ENCODE peak calls at places on chromosomes 16 and 17, in eight cellular contexts. O is cardiac muscle cell; F is left kidney; L is GDM1; Q is epithelial cell of proximal tubule; S is RPMI7951; E is substantia nigra; P is CD4-positive, alpha-beta T cell. T is an unnamed sample.

GRCh38 chr16:85858984-85859817 is 39.8 kb upstream of the IRF8 start:
- DNase-seq in O (no peak), F (no peak), L (no peak), Q (no peak), S (no peak), E (no peak), P (no peak), T (no peak)

GRCh38 chr17:76554131-76554530 is 14.3 kb downstream of the PRCD start:
- DNase-seq in O (no peak), F (peak; percentile 61), L (no peak), Q (peak; percentile 68), S (no peak), E (peak; percentile 37), P (no peak), T (no peak)

GRCh38 chr17:78697122-78697845 is 84.8 kb downstream of the CYTH1 start:
- DNase-seq in O (peak; percentile 53), F (no peak), L (no peak), Q (no peak), S (peak; percentile 72), E (no peak), P (no peak), T (no peak)

GRCh38 chr17:1714980-1715802 is 5.0 kb upstream of the TLCD2 start:
- DNase-seq in O (peak; percentile 96), F (peak; percentile 48), L (no peak), Q (no peak), S (peak; percentile 90), E (no peak), P (no peak), T (peak; percentile 93)

GRCh38 chr16:82264781-82265180 is 94.8 kb upstream of the MPHOSPH6 start:
- DNase-seq in O (no peak), F (peak; percentile 62), L (no peak), Q (no peak), S (no peak), E (no peak), P (no peak), T (no peak)

GRCh38 chr17:6420173-6420641 is 14.7 kb downstream of the AIPL1 start:
- DNase-seq in O (peak; percentile 17), F (peak; percentile 54), L (no peak), Q (no peak), S (no peak), E (no peak), P (no peak), T (peak; percentile 66)

GRCh38 chr17:49365667-49366066 is 3.6 kb upstream of the ZNF652 start:
- DNase-seq in O (no peak), F (peak; percentile 20), L (peak; percentile 37), Q (no peak), S (peak; percentile 34), E (peak; percentile 18), P (no peak), T (no peak)

GRCh38 chr17:63774982-63775290 is 966 bp downstream of the DDX42 start:
- DNase-seq in O (no peak), F (peak; percentile 3), L (no peak), Q (no peak), S (peak; percentile 11), E (no peak), P (no peak), T (no peak)

GRCh38 chr17:80858301-80859003 is 133.2 kb upstream of the CHMP6 start:
- DNase-seq in O (no peak), F (no peak), L (no peak), Q (no peak), S (no peak), E (no peak), P (no peak), T (no peak)

GRCh38 chr16:4009177-4009576 is 107.1 kb downstream of the ADCY9 start:
- DNase-seq in O (no peak), F (no peak), L (no peak), Q (no peak), S (no peak), E (no peak), P (no peak), T (no peak)

GRCh38 chr17:61816538-61816937 is 46.8 kb downstream of the BRIP1 start:
- DNase-seq in O (no peak), F (no peak), L (no peak), Q (no peak), S (no peak), E (no peak), P (no peak), T (no peak)

GRCh38 chr17:15377608-15378007 is 36.2 kb upstream of the TEKT3 start:
- DNase-seq in O (peak; percentile 89), F (peak; percentile 84), L (no peak), Q (no peak), S (peak; percentile 80), E (no peak), P (no peak), T (no peak)

GRCh38 chr17:81291662-81292061 is 3.4 kb downstream of the SLC38A10 start:
- DNase-seq in O (peak; percentile 55), F (peak; percentile 87), L (peak; percentile 46), Q (no peak), S (no peak), E (peak; percentile 19), P (peak; percentile 67), T (peak; percentile 89)

GRCh38 chr16:26993511-26993910 is 73.2 kb upstream of the C16orf82 start:
- DNase-seq in O (no peak), F (no peak), L (no peak), Q (no peak), S (peak; percentile 47), E (no peak), P (no peak), T (no peak)

GRCh38 chr16:89732918-89733242 is 11.5 kb downstream of the ZNF276 start:
- DNase-seq in O (no peak), F (no peak), L (no peak), Q (no peak), S (no peak), E (no peak), P (no peak), T (no peak)

GRCh38 chr17:9472094-9472493 is 103.5 kb downstream of the STX8 start:
- DNase-seq in O (no peak), F (no peak), L (no peak), Q (no peak), S (peak; percentile 41), E (no peak), P (no peak), T (no peak)

GRCh38 chr17:41965694-41966375 is 760 bp upstream of the CNP start:
- DNase-seq in O (peak; percentile 43), F (peak; percentile 88), L (peak; percentile 23), Q (no peak), S (peak; percentile 47), E (no peak), P (peak; percentile 52), T (peak; percentile 87)

GRCh38 chr17:958712-959451 is 20.7 kb downstream of the NXN start:
- DNase-seq in O (no peak), F (peak; percentile 33), L (no peak), Q (no peak), S (no peak), E (no peak), P (no peak), T (no peak)

GRCh38 chr16:28038401-28038800 is 25.1 kb downstream of the GSG1L start:
- DNase-seq in O (no peak), F (peak; percentile 40), L (no peak), Q (no peak), S (no peak), E (no peak), P (no peak), T (no peak)

GRCh38 chr17:72852267-72852945 is 240.1 kb downstream of the SLC39A11 start:
- DNase-seq in O (no peak), F (no peak), L (no peak), Q (no peak), S (no peak), E (no peak), P (no peak), T (no peak)

GRCh38 chr16:983044-984030 is 1.8 kb downstream of the SOX8 start:
- DNase-seq in O (peak; percentile 10), F (peak; percentile 76), L (no peak), Q (no peak), S (no peak), E (peak; percentile 59), P (no peak), T (no peak)

GRCh38 chr17:75471207-75471606 is 14.8 kb downstream of the TMEM94 start:
- DNase-seq in O (no peak), F (no peak), L (no peak), Q (no peak), S (no peak), E (no peak), P (no peak), T (no peak)

GRCh38 chr17:18960803-18961511 is 9.0 kb downstream of the SLC5A10 start:
- DNase-seq in O (peak; percentile 76), F (peak; percentile 84), L (peak; percentile 59), Q (no peak), S (peak; percentile 54), E (peak; percentile 41), P (peak; percentile 73), T (peak; percentile 91)

GRCh38 chr16:20300312-20301097 is 26.8 kb downstream of the GP2 start:
- DNase-seq in O (peak; percentile 69), F (peak; percentile 79), L (peak; percentile 39), Q (peak; percentile 10), S (peak; percentile 45), E (peak; percentile 13), P (peak; percentile 2), T (no peak)

GRCh38 chr17:60827920-60828319 is 150.3 kb downstream of the BCAS3 start:
- DNase-seq in O (no peak), F (no peak), L (no peak), Q (no peak), S (peak; percentile 3), E (no peak), P (no peak), T (no peak)

GRCh38 chr16:88591577-88592021 is 21.4 kb downstream of the ZC3H18 start:
- DNase-seq in O (peak; percentile 10), F (no peak), L (no peak), Q (no peak), S (no peak), E (no peak), P (no peak), T (no peak)

GRCh38 chr17:69144621-69145255 is 3.0 kb upstream of the ABCA6 start:
- DNase-seq in O (no peak), F (no peak), L (no peak), Q (no peak), S (no peak), E (no peak), P (no peak), T (no peak)

GRCh38 chr16:52383640-52384292 is 163.2 kb downstream of the TOX3 start:
- DNase-seq in O (peak; percentile 9), F (no peak), L (no peak), Q (peak; percentile 35), S (no peak), E (no peak), P (no peak), T (no peak)

GRCh38 chr17:79667121-79667715 is 56.4 kb upstream of the RBFOX3 start:
- DNase-seq in O (no peak), F (no peak), L (no peak), Q (no peak), S (no peak), E (no peak), P (no peak), T (peak; percentile 40)

GRCh38 chr16:2983706-2984136 is 3.5 kb upstream of the PKMYT1 start:
- DNase-seq in O (peak; percentile 80), F (peak; percentile 92), L (peak; percentile 68), Q (no peak), S (peak; percentile 76), E (peak; percentile 55), P (peak; percentile 58), T (peak; percentile 90)

GRCh38 chr16:13426279-13426678 is 493.7 kb upstream of the ERCC4 start:
- DNase-seq in O (no peak), F (peak; percentile 46), L (peak; percentile 67), Q (no peak), S (no peak), E (no peak), P (no peak), T (no peak)

GRCh38 chr17:3959295-3959899 is 4.8 kb downstream of the ATP2A3 start:
- DNase-seq in O (peak; percentile 14), F (no peak), L (no peak), Q (no peak), S (no peak), E (no peak), P (no peak), T (no peak)

GRCh38 chr16:48447940-48448536 is 62.8 kb upstream of the SIAH1 start:
- DNase-seq in O (no peak), F (no peak), L (no peak), Q (no peak), S (no peak), E (no peak), P (no peak), T (no peak)

GRCh38 chr16:324451-325334 is 27.8 kb downstream of the AXIN1 start:
- DNase-seq in O (no peak), F (peak; percentile 69), L (peak; percentile 44), Q (no peak), S (no peak), E (no peak), P (peak; percentile 62), T (no peak)